ENCODE peak calls at places on chromosomes 1 and 21, in five cellular contexts. V, L, S, H and K are unnamed samples. For H3K36me3 and H3K4me1, the result is how much of the 10 kb centered on the place peaks cover.

GRCh38 chr1:1343811-1344421 is 5.3 kb downstream of the DVL1 start:
- DNase-seq in V (no peak), L (peak), S (no peak), H (no peak), K (no peak)

GRCh38 chr1:194028002-194028401 is 841.6 kb upstream of the B3GALT2 start:
- DNase-seq in V (no peak), L (no peak), S (no peak), H (no peak), K (no peak)

GRCh38 chr1:39639333-39640130 is at the start of gene HEYL:
- DNase-seq in V (peak), L (peak), S (peak), H (no peak), K (peak)

GRCh38 chr1:236868625-236869467 is 73.8 kb downstream of the MTR start:
- DNase-seq in V (peak), L (no peak), S (peak), H (no peak), K (no peak)

GRCh38 chr1:18606443-18607288 is 24.0 kb upstream of the PAX7 start:
- DNase-seq in V (no peak), L (no peak), S (no peak), H (no peak), K (no peak)

GRCh38 chr1:204451352-204452124 is 39.9 kb upstream of the PPP1R15B start:
- DNase-seq in V (no peak), L (no peak), S (no peak), H (no peak), K (no peak)

GRCh38 chr1:13764533-13764932 is 64.5 kb downstream of the PRDM2 start:
- DNase-seq in V (no peak), L (no peak), S (no peak), H (no peak), K (no peak)

GRCh38 chr1:184254849-184255248 is 132.0 kb upstream of the C1orf21 start:
- DNase-seq in V (no peak), L (no peak), S (no peak), H (no peak), K (no peak)

GRCh38 chr1:38527373-38527966 is 332.1 kb downstream of the RRAGC start:
- DNase-seq in V (no peak), L (no peak), S (no peak), H (no peak), K (no peak)

GRCh38 chr1:210236840-210237409 is 4.3 kb downstream of the SERTAD4 start:
- DNase-seq in V (peak), L (peak), S (no peak), H (no peak), K (peak)

GRCh38 chr21:29187939-29188338 is 57.5 kb downstream of the MAP3K7CL start:
- DNase-seq in V (peak), L (peak), S (no peak), H (peak), K (no peak)

GRCh38 chr1:150537732-150538684 is 11.2 kb upstream of the ADAMTSL4 start:
- DNase-seq in V (no peak), L (peak), S (no peak), H (peak), K (no peak)

GRCh38 chr1:27741124-27741523 is 15.4 kb downstream of the FAM76A start:
- DNase-seq in V (no peak), L (no peak), S (no peak), H (no peak), K (no peak)

GRCh38 chr1:27736252-27736651 is 10.5 kb downstream of the FAM76A start:
- DNase-seq in V (no peak), L (no peak), S (no peak), H (no peak), K (no peak)
- H3K36me3 ChIP-seq in V (under half), L (under half), S (under half), H (half or more), K (half or more)

GRCh38 chr1:224541072-224541790 is 74.9 kb upstream of the CNIH3 start:
- DNase-seq in V (no peak), L (no peak), S (no peak), H (no peak), K (no peak)
- H3K4me1 ChIP-seq in V (under half), L (under half), S (under half), H (under half), K (under half)

DNA sequence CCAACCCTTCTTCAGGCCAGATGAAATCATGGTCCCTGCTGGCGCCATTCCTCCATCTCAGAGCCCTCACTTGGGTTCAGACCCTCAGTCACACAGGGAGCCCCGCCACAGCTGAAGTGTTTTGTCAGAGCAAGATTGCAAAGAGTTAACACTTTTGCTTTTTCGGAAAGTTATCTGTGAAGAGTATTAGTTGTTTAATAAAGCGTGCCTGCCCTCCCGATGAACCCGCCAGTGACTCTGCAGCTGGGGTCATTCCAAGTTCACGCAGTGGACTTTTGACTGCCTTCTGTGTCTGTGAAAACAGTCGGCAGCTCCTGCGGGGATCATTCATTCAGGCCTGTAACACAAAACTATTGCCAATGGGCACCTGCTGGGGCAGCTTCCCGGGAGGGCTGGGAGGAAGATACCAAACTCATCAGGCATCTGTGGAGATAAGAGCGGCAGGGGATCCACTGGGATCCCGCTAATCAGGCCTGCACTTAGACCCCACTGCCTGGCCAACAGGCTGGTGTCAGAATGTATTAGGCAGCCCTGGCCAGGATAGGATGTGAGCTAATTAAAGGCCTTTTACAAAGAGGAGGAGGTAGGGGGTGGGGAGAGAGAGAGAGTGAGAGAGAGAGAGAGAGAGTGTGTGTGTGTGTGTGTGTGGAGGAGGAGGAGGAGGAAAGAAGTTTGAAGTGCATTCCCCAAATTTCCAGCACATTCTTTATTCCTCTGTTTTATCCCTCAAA is 184.5 kb downstream of the DHRS3 start:
- DNase-seq in V (peak), L (peak), S (no peak), H (no peak), K (peak)
- H3K4me3 ChIP-seq in V (no peak), L (no peak), S (no peak), H (no peak), K (no peak)

GRCh38 chr1:108936170-108936569 is 27.1 kb downstream of the CLCC1 start:
- DNase-seq in V (no peak), L (no peak), S (no peak), H (no peak), K (no peak)
- H3K36me3 ChIP-seq in V (half or more), L (under half), S (under half), H (half or more), K (under half)

GRCh38 chr1:226719596-226720386 is 19.3 kb downstream of the ITPKB start:
- DNase-seq in V (no peak), L (no peak), S (no peak), H (no peak), K (no peak)
- H3K4me1 ChIP-seq in V (under half), L (under half), S (half or more), H (under half), K (under half)

GRCh38 chr1:74237787-74238186 is 2.6 kb downstream of the TNNI3K start:
- DNase-seq in V (no peak), L (no peak), S (no peak), H (no peak), K (no peak)
- H3K4me3 ChIP-seq in V (no peak), L (no peak), S (no peak), H (no peak), K (peak)

GRCh38 chr1:9737057-9737456 is 85.5 kb downstream of the PIK3CD start:
- DNase-seq in V (no peak), L (no peak), S (no peak), H (no peak), K (no peak)
- H3K36me3 ChIP-seq in V (half or more), L (under half), S (half or more), H (half or more), K (half or more)

GRCh38 chr1:12479311-12479710 is 138.7 kb downstream of the DHRS3 start:
- DNase-seq in V (no peak), L (no peak), S (no peak), H (no peak), K (no peak)
- H3K4me1 ChIP-seq in V (under half), L (half or more), S (half or more), H (under half), K (half or more)

GRCh38 chr1:244367399-244368114 is 84.2 kb downstream of the ADSS2 start:
- DNase-seq in V (no peak), L (no peak), S (no peak), H (no peak), K (no peak)

GRCh38 chr1:244361764-244362473 is 89.8 kb downstream of the ADSS2 start:
- DNase-seq in V (no peak), L (no peak), S (no peak), H (no peak), K (no peak)

GRCh38 chr1:244368279-244368678 is 83.4 kb downstream of the ADSS2 start:
- DNase-seq in V (no peak), L (no peak), S (no peak), H (no peak), K (no peak)

GRCh38 chr1:244365821-244366220 is 85.9 kb downstream of the ADSS2 start:
- DNase-seq in V (no peak), L (no peak), S (no peak), H (no peak), K (no peak)

GRCh38 chr1:244362481-244362880 is 89.2 kb downstream of the ADSS2 start:
- DNase-seq in V (no peak), L (no peak), S (no peak), H (no peak), K (no peak)
- H3K4me3 ChIP-seq in V (no peak), L (no peak), S (no peak), H (no peak), K (no peak)

GRCh38 chr1:218164111-218164929 is 120.8 kb upstream of the RRP15 start:
- DNase-seq in V (no peak), L (peak), S (no peak), H (no peak), K (peak)

GRCh38 chr1:218165687-218166088 is 119.4 kb upstream of the RRP15 start:
- DNase-seq in V (no peak), L (no peak), S (no peak), H (no peak), K (no peak)

GRCh38 chr1:218164930-218165686 is 120.0 kb upstream of the RRP15 start:
- DNase-seq in V (peak), L (peak), S (no peak), H (no peak), K (peak)

GRCh38 chr1:218163371-218163770 is 121.7 kb upstream of the RRP15 start:
- DNase-seq in V (no peak), L (no peak), S (no peak), H (no peak), K (no peak)
- H3K36me3 ChIP-seq in V (under half), L (under half), S (under half), H (under half), K (under half)